ENCODE peak calls at places on chromosomes 11 and 22, in seven cellular contexts. One of them, this sample, is unnamed.

GRCh38 chr22:50340157-50340879 is 2.8 kb upstream of the PPP6R2 start:
- DNase-seq in fibroblast of the aortic adventitia: peak
- DNase-seq in AG09309: no peak
- DNase-seq in right cardiac atrium: no peak
- DNase-seq in esophagus squamous epithelium: no peak
- DNase-seq in mucosa of descending colon: no peak
- DNase-seq in tibial nerve: no peak
- DNase-seq in this sample: no peak

GRCh38 chr11:93099811-93100210 is 98.0 kb downstream of the SLC36A4 start:
- DNase-seq in esophagus squamous epithelium: no peak
- DNase-seq in right cardiac atrium: no peak
- DNase-seq in fibroblast of the aortic adventitia: peak
- DNase-seq in mucosa of descending colon: no peak
- DNase-seq in tibial nerve: no peak
- DNase-seq in AG09309: peak
- DNase-seq in this sample: peak

GRCh38 chr11:64659417-64660144 is 63.4 kb downstream of the NRXN2 start:
- DNase-seq in esophagus squamous epithelium: no peak
- DNase-seq in mucosa of descending colon: no peak
- DNase-seq in AG09309: peak
- DNase-seq in right cardiac atrium: no peak
- DNase-seq in fibroblast of the aortic adventitia: peak
- DNase-seq in tibial nerve: no peak
- DNase-seq in this sample: peak

GRCh38 chr11:74896311-74896710 is 52.6 kb downstream of the XRRA1 start:
- DNase-seq in tibial nerve: no peak
- DNase-seq in fibroblast of the aortic adventitia: no peak
- DNase-seq in esophagus squamous epithelium: no peak
- DNase-seq in right cardiac atrium: no peak
- DNase-seq in AG09309: no peak
- DNase-seq in mucosa of descending colon: peak
- DNase-seq in this sample: no peak

GRCh38 chr11:82080160-82080559 is 653.5 kb downstream of the FAM181B start:
- DNase-seq in mucosa of descending colon: no peak
- DNase-seq in AG09309: peak
- DNase-seq in right cardiac atrium: no peak
- DNase-seq in fibroblast of the aortic adventitia: peak
- DNase-seq in tibial nerve: no peak
- DNase-seq in esophagus squamous epithelium: no peak
- DNase-seq in this sample: no peak

GRCh38 chr22:24383061-24383460 is 44.3 kb upstream of the ADORA2A start:
- DNase-seq in esophagus squamous epithelium: no peak
- DNase-seq in tibial nerve: no peak
- DNase-seq in fibroblast of the aortic adventitia: no peak
- DNase-seq in AG09309: no peak
- DNase-seq in mucosa of descending colon: no peak
- DNase-seq in right cardiac atrium: no peak
- DNase-seq in this sample: no peak

GRCh38 chr11:291281-292210 is 2.6 kb downstream of the PGGHG start:
- DNase-seq in esophagus squamous epithelium: no peak
- DNase-seq in AG09309: no peak
- DNase-seq in fibroblast of the aortic adventitia: no peak
- DNase-seq in mucosa of descending colon: no peak
- DNase-seq in right cardiac atrium: peak
- DNase-seq in tibial nerve: no peak
- DNase-seq in this sample: no peak

GRCh38 chr11:67666676-67667489 is 7.5 kb downstream of the ALDH3B2 start:
- DNase-seq in right cardiac atrium: no peak
- DNase-seq in mucosa of descending colon: no peak
- DNase-seq in AG09309: no peak
- DNase-seq in fibroblast of the aortic adventitia: no peak
- DNase-seq in tibial nerve: no peak
- DNase-seq in esophagus squamous epithelium: no peak
- DNase-seq in this sample: no peak

GRCh38 chr11:25576320-25576719 is 755.6 kb upstream of the ANO3 start:
- DNase-seq in tibial nerve: no peak
- DNase-seq in mucosa of descending colon: no peak
- DNase-seq in right cardiac atrium: no peak
- DNase-seq in AG09309: no peak
- DNase-seq in esophagus squamous epithelium: no peak
- DNase-seq in fibroblast of the aortic adventitia: no peak
- DNase-seq in this sample: no peak
- H3K4me3 ChIP-seq in tibial nerve: no peak
- H3K4me3 ChIP-seq in mucosa of descending colon: no peak
- H3K4me3 ChIP-seq in right cardiac atrium: no peak
- H3K4me3 ChIP-seq in AG09309: no peak
- H3K4me3 ChIP-seq in esophagus squamous epithelium: no peak
- H3K4me3 ChIP-seq in fibroblast of the aortic adventitia: no peak
- H3K4me3 ChIP-seq in this sample: no peak

DNA sequence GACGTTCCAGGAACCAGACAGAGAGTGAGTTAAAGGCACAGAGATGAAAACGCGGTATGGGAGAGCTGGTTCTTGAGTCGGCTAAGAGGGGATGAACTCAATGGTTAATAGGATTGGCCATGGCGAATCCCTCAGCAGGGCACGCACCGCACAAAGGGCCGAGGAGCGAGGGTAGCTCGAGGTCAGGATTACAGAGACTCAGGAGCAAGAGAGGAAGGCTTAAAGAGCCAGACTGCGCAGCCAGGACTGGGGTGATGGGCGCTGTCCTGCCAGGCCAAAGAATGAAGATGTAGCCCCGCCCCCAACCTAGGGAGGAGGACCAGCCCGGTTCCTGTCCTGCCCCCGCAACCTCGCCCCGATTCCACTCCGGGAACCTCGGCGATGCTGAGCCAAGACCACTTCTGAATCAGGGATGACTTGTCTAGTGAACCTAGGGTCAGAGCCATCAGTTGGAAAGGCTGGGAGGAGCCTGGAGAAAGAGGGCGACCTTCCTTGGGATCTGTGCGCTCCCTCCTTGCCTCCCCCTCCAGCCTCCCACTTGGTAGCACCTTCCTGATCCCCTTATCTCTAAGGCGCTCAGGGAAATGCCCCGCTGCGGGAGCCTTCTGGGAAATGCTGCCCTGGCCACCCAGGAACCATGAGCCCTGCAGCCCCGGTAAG is at the start of gene PLEKHB1:
- DNase-seq in esophagus squamous epithelium: no peak
- DNase-seq in mucosa of descending colon: no peak
- DNase-seq in right cardiac atrium: peak
- DNase-seq in tibial nerve: no peak
- DNase-seq in fibroblast of the aortic adventitia: no peak
- DNase-seq in AG09309: no peak
- DNase-seq in this sample: no peak
- H3K4me3 ChIP-seq in esophagus squamous epithelium: peak
- H3K4me3 ChIP-seq in mucosa of descending colon: no peak
- H3K4me3 ChIP-seq in right cardiac atrium: peak
- H3K4me3 ChIP-seq in tibial nerve: peak
- H3K4me3 ChIP-seq in fibroblast of the aortic adventitia: no peak
- H3K4me3 ChIP-seq in AG09309: no peak
- H3K4me3 ChIP-seq in this sample: no peak

GRCh38 chr22:23146842-23147205 is 1.5 kb downstream of the RAB36 start:
- DNase-seq in tibial nerve: no peak
- DNase-seq in AG09309: no peak
- DNase-seq in esophagus squamous epithelium: no peak
- DNase-seq in mucosa of descending colon: no peak
- DNase-seq in fibroblast of the aortic adventitia: no peak
- DNase-seq in right cardiac atrium: no peak
- DNase-seq in this sample: no peak
- H3K4me3 ChIP-seq in tibial nerve: no peak
- H3K4me3 ChIP-seq in AG09309: no peak
- H3K4me3 ChIP-seq in esophagus squamous epithelium: no peak
- H3K4me3 ChIP-seq in mucosa of descending colon: no peak
- H3K4me3 ChIP-seq in fibroblast of the aortic adventitia: no peak
- H3K4me3 ChIP-seq in right cardiac atrium: no peak
- H3K4me3 ChIP-seq in this sample: no peak

DNA sequence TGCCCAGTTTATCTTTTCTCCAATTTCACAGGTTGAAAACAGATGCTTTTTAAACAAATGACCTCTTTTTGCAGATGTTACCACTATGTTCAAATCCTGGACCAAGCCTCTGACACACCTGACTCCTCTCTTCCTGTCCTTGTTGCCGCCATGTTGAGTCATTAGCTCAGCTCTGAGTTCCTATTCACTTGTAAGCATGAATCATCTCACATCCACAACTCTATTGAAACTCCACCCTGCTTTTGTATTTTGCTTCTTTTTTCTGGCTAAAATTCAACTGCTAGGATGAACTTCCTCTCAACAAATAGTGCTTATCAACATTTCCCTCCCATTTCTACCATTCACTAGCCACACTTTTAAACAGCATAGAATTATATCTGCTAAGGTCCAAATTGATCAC is 4.1 kb downstream of the JOSD1 start:
- DNase-seq in tibial nerve: no peak
- DNase-seq in right cardiac atrium: no peak
- DNase-seq in mucosa of descending colon: no peak
- DNase-seq in esophagus squamous epithelium: no peak
- DNase-seq in AG09309: peak
- DNase-seq in fibroblast of the aortic adventitia: peak
- DNase-seq in this sample: no peak
- H3K4me3 ChIP-seq in tibial nerve: no peak
- H3K4me3 ChIP-seq in right cardiac atrium: no peak
- H3K4me3 ChIP-seq in mucosa of descending colon: no peak
- H3K4me3 ChIP-seq in esophagus squamous epithelium: peak
- H3K4me3 ChIP-seq in AG09309: no peak
- H3K4me3 ChIP-seq in fibroblast of the aortic adventitia: peak
- H3K4me3 ChIP-seq in this sample: no peak

DNA sequence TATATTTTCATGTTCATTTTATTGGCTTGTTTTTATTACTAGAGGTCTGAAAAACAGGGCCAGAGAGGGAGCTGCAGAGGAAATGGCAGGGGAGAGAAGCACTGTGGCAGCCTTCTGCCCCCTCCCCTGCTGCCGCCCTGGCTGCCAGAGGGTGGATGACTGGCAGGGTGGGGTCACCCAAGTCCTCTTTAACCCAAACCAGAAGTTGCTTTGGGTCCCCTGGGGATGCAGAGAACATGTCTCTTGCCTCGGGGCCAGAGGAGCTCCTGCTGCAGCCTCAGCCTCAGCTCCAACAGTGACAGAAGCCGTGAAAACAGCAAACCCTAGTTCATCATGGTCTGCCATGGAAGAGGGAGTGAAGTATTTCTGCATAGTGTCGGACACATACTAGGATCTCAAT is 94.1 kb downstream of the PKNOX2 start:
- DNase-seq in tibial nerve: no peak
- DNase-seq in AG09309: no peak
- DNase-seq in mucosa of descending colon: no peak
- DNase-seq in esophagus squamous epithelium: no peak
- DNase-seq in fibroblast of the aortic adventitia: no peak
- DNase-seq in right cardiac atrium: no peak
- DNase-seq in this sample: no peak
- H3K4me3 ChIP-seq in tibial nerve: no peak
- H3K4me3 ChIP-seq in AG09309: no peak
- H3K4me3 ChIP-seq in mucosa of descending colon: no peak
- H3K4me3 ChIP-seq in esophagus squamous epithelium: no peak
- H3K4me3 ChIP-seq in fibroblast of the aortic adventitia: no peak
- H3K4me3 ChIP-seq in right cardiac atrium: no peak
- H3K4me3 ChIP-seq in this sample: no peak

DNA sequence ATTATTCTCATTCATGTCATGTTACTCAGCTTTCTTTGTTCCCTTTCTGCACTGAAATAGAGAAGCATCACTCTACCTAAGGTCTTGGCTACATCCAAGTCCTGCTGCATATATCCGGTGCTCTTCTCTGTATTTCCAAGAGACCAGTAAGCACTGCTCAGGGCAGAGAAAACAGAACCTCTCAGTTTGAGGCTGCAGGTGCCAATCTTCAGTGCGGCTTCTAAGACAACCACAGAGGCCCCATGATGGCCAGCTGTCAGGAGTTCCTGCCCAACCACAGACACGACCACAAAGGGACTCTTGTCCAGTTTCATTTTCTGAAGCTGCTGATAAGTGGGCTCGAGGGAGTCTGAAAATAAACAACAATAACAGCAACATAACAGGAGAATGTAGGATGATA is 378.4 kb upstream of the PITPNB start:
- DNase-seq in AG09309: no peak
- DNase-seq in right cardiac atrium: no peak
- DNase-seq in tibial nerve: no peak
- DNase-seq in esophagus squamous epithelium: no peak
- DNase-seq in fibroblast of the aortic adventitia: no peak
- DNase-seq in mucosa of descending colon: no peak
- DNase-seq in this sample: no peak
- H3K4me3 ChIP-seq in AG09309: no peak
- H3K4me3 ChIP-seq in right cardiac atrium: no peak
- H3K4me3 ChIP-seq in tibial nerve: no peak
- H3K4me3 ChIP-seq in esophagus squamous epithelium: no peak
- H3K4me3 ChIP-seq in fibroblast of the aortic adventitia: no peak
- H3K4me3 ChIP-seq in mucosa of descending colon: no peak
- H3K4me3 ChIP-seq in this sample: no peak